ENCODE peak calls at places on chromosome 2, in seven cellular contexts. Z is tibial artery, T is HCT116, B is left ventricle myocardium inferior, X is fibroblast of lung, P is heart right ventricle, D is body of pancreas. W is an unnamed sample.

GRCh38 chr2:97740590-97741182 is 27.3 kb downstream of the ZAP70 start:
- DNase-seq in Z (no peak), P (no peak), T (peak; percentile 29), D (peak; percentile 61), B (peak; percentile 29), X (peak; percentile 34), W (no peak)

GRCh38 chr2:65537651-65538385 is 105.4 kb upstream of the SPRED2 start:
- DNase-seq in P (no peak), D (no peak), B (no peak), T (no peak), X (peak; percentile 24), Z (no peak), W (no peak)

GRCh38 chr2:73080321-73081131 is 9.0 kb upstream of the SFXN5 start:
- DNase-seq in T (no peak), D (no peak), X (no peak), P (no peak), B (no peak), Z (no peak), W (no peak)

GRCh38 chr2:234060236-234060635 is 9.7 kb downstream of the SPP2 start:
- DNase-seq in T (no peak), P (no peak), X (no peak), D (no peak), B (no peak), Z (no peak), W (no peak)

GRCh38 chr2:5494212-5494611 is 198.0 kb upstream of the SOX11 start:
- DNase-seq in T (no peak), D (no peak), Z (no peak), X (no peak), P (no peak), B (no peak), W (no peak)

GRCh38 chr2:65231121-65231520 is 3.5 kb downstream of the ACTR2 start:
- DNase-seq in Z (no peak), B (no peak), T (no peak), P (no peak), X (peak; percentile 57), D (no peak), W (no peak)

GRCh38 chr2:151028691-151029176 is 232.9 kb downstream of the RBM43 start:
- DNase-seq in P (no peak), T (no peak), X (no peak), B (no peak), Z (no peak), D (no peak), W (no peak)

GRCh38 chr2:161414385-161415040 is 1.6 kb upstream of the TBR1 start:
- DNase-seq in X (peak; percentile 26), Z (no peak), B (no peak), P (no peak), D (no peak), T (no peak), W (no peak)

GRCh38 chr2:100011272-100011711 is 131.1 kb downstream of the AFF3 start:
- DNase-seq in B (no peak), P (no peak), Z (no peak), T (no peak), X (peak; percentile 88), D (no peak), W (no peak)

GRCh38 chr2:71333619-71334018 is 2.0 kb downstream of the ZNF638 start:
- DNase-seq in B (no peak), X (no peak), Z (no peak), D (no peak), T (no peak), P (no peak), W (no peak)

GRCh38 chr2:150125188-150125587 is 362.3 kb downstream of the RND3 start:
- DNase-seq in D (no peak), P (no peak), X (peak; percentile 52), B (no peak), T (no peak), Z (no peak), W (no peak)

GRCh38 chr2:200298015-200298414 is 8.5 kb upstream of the SPATS2L start:
- DNase-seq in B (no peak), X (no peak), Z (no peak), P (no peak), T (no peak), D (no peak), W (no peak)

GRCh38 chr2:143433158-143433557 is 303.9 kb downstream of the ARHGAP15 start:
- DNase-seq in B (no peak), D (no peak), X (peak; percentile 41), Z (no peak), P (peak; percentile 6), T (no peak), W (no peak)

GRCh38 chr2:150663143-150663542 is 175.7 kb upstream of the RND3 start:
- DNase-seq in X (peak; percentile 77), P (no peak), Z (no peak), B (no peak), D (no peak), T (peak; percentile 0), W (no peak)

GRCh38 chr2:201171259-201171814 is 11.6 kb upstream of the CASP10 start:
- DNase-seq in T (no peak), X (no peak), B (no peak), P (no peak), Z (no peak), D (no peak), W (no peak)

DNA sequence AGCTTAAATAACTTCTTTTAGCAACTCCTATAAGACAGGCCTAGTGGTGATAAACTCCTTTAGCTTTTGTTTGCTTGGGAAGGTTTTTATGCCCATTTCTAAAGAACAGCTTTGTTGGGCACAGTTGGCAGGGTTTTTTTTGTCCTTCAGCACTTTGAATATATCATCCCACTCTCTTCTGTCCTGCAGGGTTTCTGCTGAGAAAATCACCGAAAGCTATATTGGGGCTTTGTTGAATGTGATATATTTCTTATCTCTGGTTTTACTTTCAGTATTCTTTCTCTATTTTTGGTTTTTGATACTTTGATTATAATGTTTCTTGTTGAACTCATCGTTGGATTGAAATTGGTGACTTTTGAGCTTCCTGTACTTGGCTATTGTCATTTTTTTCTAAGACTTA is 372.8 kb upstream of the ZC3H15 start:
- DNase-seq in D (no peak), Z (no peak), X (no peak), T (no peak), P (no peak), B (no peak), W (no peak)
- H3K4me1 ChIP-seq in D (no peaks in the 10 kb centered on the region), Z (no peaks in the 10 kb centered on the region), X (no peaks in the 10 kb centered on the region), T (no peaks in the 10 kb centered on the region), P (no peaks in the 10 kb centered on the region), B (no peaks in the 10 kb centered on the region), W (no peaks in the 10 kb centered on the region)

GRCh38 chr2:176164803-176165597 is 7.9 kb downstream of the HOXD3 start:
- DNase-seq in D (no peak), T (no peak), P (no peak), X (no peak), Z (no peak), B (no peak), W (no peak)
- H3K4me3 ChIP-seq in D (no peak overlapping the region), T (no peak overlapping the region), P (no peak overlapping the region), X (no peak overlapping the region), Z (peak overlapping the region; percentile 6), B (peak overlapping the region; percentile 2), W (no peak overlapping the region)

GRCh38 chr2:128500136-128500800 is 181.6 kb upstream of the HS6ST1 start:
- DNase-seq in Z (no peak), D (no peak), T (no peak), P (no peak), B (no peak), X (no peak), W (no peak)
- H3K4me1 ChIP-seq in Z (peaks cover under 1% of the 10 kb centered on the region), D (peaks cover 11% of the 10 kb centered on the region), T (no peaks in the 10 kb centered on the region), P (peaks cover 3% of the 10 kb centered on the region), B (peaks cover 50% of the 10 kb centered on the region), X (no peaks in the 10 kb centered on the region), W (no peaks in the 10 kb centered on the region)

GRCh38 chr2:46982356-46983064 is 66.9 kb upstream of the MCFD2 start:
- DNase-seq in T (no peak), P (no peak), B (no peak), X (no peak), D (no peak), Z (no peak), W (no peak)
- H3K4me3 ChIP-seq in T (no peak overlapping the region), P (no peak overlapping the region), B (no peak overlapping the region), X (no peak overlapping the region), D (no peak overlapping the region), Z (no peak overlapping the region), W (no peak overlapping the region)

DNA sequence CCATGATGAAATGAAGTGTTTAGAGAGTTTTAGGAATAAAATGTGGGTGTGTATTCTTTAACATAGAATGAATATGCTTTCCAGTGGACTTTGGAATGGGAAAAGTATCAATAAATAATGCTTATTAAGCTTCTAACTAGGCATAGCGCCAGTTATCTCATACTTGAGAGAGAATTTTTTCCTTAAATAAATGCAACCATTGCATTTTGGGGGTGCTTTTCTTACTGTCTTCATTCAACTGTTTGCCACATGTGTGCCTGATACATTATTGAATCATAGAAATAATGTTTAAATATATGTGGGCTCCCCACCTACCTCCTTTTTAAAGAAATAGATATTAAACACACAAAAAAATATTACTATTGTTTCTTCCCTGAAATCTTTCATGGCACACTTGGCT is 90.4 kb downstream of the CAMKMT start:
- DNase-seq in B (no peak), D (no peak), Z (no peak), P (no peak), X (no peak), T (no peak), W (no peak)
- H3K4me1 ChIP-seq in B (no peaks in the 10 kb centered on the region), D (peaks cover 30% of the 10 kb centered on the region), Z (no peaks in the 10 kb centered on the region), P (no peaks in the 10 kb centered on the region), X (no peaks in the 10 kb centered on the region), T (no peaks in the 10 kb centered on the region), W (no peaks in the 10 kb centered on the region)

DNA sequence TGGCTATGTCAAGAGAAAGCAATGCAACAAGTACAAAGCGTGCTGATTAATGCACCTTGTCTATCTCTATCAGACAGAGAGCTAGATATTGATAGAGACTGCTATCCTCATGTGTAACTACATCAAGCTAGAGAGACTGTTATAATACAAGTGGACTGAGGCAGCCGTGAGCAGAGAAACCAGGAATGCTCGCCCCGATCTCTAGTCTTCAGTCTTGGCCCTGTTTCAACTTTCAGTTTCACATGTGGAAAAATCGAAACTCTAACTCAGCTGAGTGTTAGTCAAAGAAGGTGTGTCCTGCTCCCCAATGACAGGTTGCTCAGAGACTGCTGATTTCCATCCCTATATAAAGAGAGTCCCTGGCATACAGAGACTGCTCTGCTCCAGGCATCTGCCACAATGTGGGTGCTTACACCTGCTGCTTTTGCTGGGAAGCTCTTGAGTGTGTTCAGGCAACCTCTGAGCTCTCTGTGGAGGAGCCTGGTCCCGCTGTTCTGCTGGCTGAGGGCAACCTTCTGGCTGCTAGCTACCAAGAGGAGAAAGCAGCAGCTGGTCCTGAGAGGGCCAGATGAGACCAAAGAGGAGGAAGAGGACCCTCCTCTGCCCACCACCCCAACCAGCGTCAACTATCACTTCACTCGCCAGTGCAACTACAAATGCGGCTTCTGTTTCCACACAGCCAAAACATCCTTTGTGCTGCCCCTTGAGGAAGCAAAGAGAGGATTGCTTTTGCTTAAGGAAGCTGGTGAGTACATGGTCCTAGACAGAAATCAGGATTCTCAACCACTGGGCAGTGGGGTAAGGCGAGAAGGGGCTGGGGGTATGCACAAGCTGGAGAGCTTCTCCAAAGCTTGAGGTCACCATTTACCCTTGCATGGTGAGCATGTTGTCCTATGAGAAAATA is at the start of gene RSAD2:
- DNase-seq in X (peak; percentile 34), Z (no peak), B (no peak), D (peak; percentile 40), T (no peak), P (peak; percentile 61), W (no peak)
- H3K4me3 ChIP-seq in X (peak within 1 kb of the TSS; percentile 21), Z (peak within 1 kb of the TSS; percentile 53), B (peak within 1 kb of the TSS; percentile 67), D (peak within 1 kb of the TSS; percentile 23), T (peak within 1 kb of the TSS; percentile 37), P (peak within 1 kb of the TSS; percentile 65), W (peak within 1 kb of the TSS; percentile 62)

GRCh38 chr2:112005391-112006075 is 49.5 kb upstream of the TMEM87B start:
- DNase-seq in X (no peak), B (no peak), Z (no peak), T (no peak), P (no peak), D (no peak), W (no peak)
- H3K4me1 ChIP-seq in X (no peaks in the 10 kb centered on the region), B (peaks cover 9% of the 10 kb centered on the region), Z (peaks cover 3% of the 10 kb centered on the region), T (no peaks in the 10 kb centered on the region), P (peaks cover 64% of the 10 kb centered on the region), D (no peaks in the 10 kb centered on the region), W (no peaks in the 10 kb centered on the region)